ENCODE peak calls at places on chromosomes 2 and 18, in ten cellular contexts. One of them, this sample, is unnamed.

GRCh38 chr2:2879071-2879470 is 498.5 kb downstream of the EIPR1 start:
- DNase-seq in esophagus squamous epithelium: no peak
- DNase-seq in endodermal cell: no peak
- DNase-seq in cardiac fibroblast: no peak
- DNase-seq in colonic mucosa: no peak
- DNase-seq in ovary: no peak
- DNase-seq in astrocyte of the spinal cord: no peak
- DNase-seq in left ventricle myocardium inferior: no peak
- DNase-seq in pancreas: no peak
- DNase-seq in OCI-LY7: no peak
- DNase-seq in this sample: no peak

GRCh38 chr18:76610012-76610411 is 115.0 kb upstream of the ZNF516 start:
- DNase-seq in esophagus squamous epithelium: no peak
- DNase-seq in endodermal cell: no peak
- DNase-seq in cardiac fibroblast: no peak
- DNase-seq in colonic mucosa: no peak
- DNase-seq in ovary: no peak
- DNase-seq in astrocyte of the spinal cord: no peak
- DNase-seq in left ventricle myocardium inferior: no peak
- DNase-seq in pancreas: no peak
- DNase-seq in OCI-LY7: no peak
- DNase-seq in this sample: no peak

GRCh38 chr2:190359896-190360376 is 16.5 kb downstream of the INPP1 start:
- DNase-seq in esophagus squamous epithelium: no peak
- DNase-seq in endodermal cell: peak; percentile 53
- DNase-seq in cardiac fibroblast: peak; percentile 85
- DNase-seq in colonic mucosa: peak; percentile 46
- DNase-seq in ovary: peak; percentile 59
- DNase-seq in astrocyte of the spinal cord: peak; percentile 79
- DNase-seq in left ventricle myocardium inferior: peak; percentile 55
- DNase-seq in pancreas: no peak
- DNase-seq in OCI-LY7: no peak
- DNase-seq in this sample: no peak

GRCh38 chr2:54666741-54667639 is 56.5 kb upstream of the EML6 start:
- DNase-seq in esophagus squamous epithelium: no peak
- DNase-seq in endodermal cell: no peak
- DNase-seq in cardiac fibroblast: peak; percentile 75
- DNase-seq in colonic mucosa: no peak
- DNase-seq in ovary: peak; percentile 63
- DNase-seq in astrocyte of the spinal cord: no peak
- DNase-seq in left ventricle myocardium inferior: peak; percentile 56
- DNase-seq in pancreas: no peak
- DNase-seq in OCI-LY7: no peak
- DNase-seq in this sample: no peak

GRCh38 chr2:12442627-12442928 is 274.2 kb upstream of the TRIB2 start:
- DNase-seq in esophagus squamous epithelium: no peak
- DNase-seq in endodermal cell: no peak
- DNase-seq in cardiac fibroblast: no peak
- DNase-seq in colonic mucosa: no peak
- DNase-seq in ovary: no peak
- DNase-seq in astrocyte of the spinal cord: peak; percentile 76
- DNase-seq in left ventricle myocardium inferior: no peak
- DNase-seq in pancreas: no peak
- DNase-seq in OCI-LY7: no peak
- DNase-seq in this sample: no peak

GRCh38 chr2:45134726-45135125 is 125.5 kb upstream of the SIX2 start:
- DNase-seq in esophagus squamous epithelium: no peak
- DNase-seq in endodermal cell: no peak
- DNase-seq in cardiac fibroblast: peak; percentile 77
- DNase-seq in colonic mucosa: no peak
- DNase-seq in ovary: no peak
- DNase-seq in astrocyte of the spinal cord: no peak
- DNase-seq in left ventricle myocardium inferior: no peak
- DNase-seq in pancreas: no peak
- DNase-seq in OCI-LY7: peak; percentile 87
- DNase-seq in this sample: no peak

GRCh38 chr2:38743672-38744398 is 7.3 kb downstream of the SRSF7 start:
- DNase-seq in esophagus squamous epithelium: no peak
- DNase-seq in endodermal cell: no peak
- DNase-seq in cardiac fibroblast: no peak
- DNase-seq in colonic mucosa: no peak
- DNase-seq in ovary: no peak
- DNase-seq in astrocyte of the spinal cord: no peak
- DNase-seq in left ventricle myocardium inferior: no peak
- DNase-seq in pancreas: no peak
- DNase-seq in OCI-LY7: no peak
- DNase-seq in this sample: no peak

GRCh38 chr18:62935994-62936393 is 220.7 kb downstream of the PHLPP1 start:
- DNase-seq in esophagus squamous epithelium: no peak
- DNase-seq in endodermal cell: no peak
- DNase-seq in cardiac fibroblast: no peak
- DNase-seq in colonic mucosa: no peak
- DNase-seq in ovary: no peak
- DNase-seq in astrocyte of the spinal cord: no peak
- DNase-seq in left ventricle myocardium inferior: no peak
- DNase-seq in pancreas: no peak
- DNase-seq in OCI-LY7: no peak
- DNase-seq in this sample: no peak

GRCh38 chr18:74190086-74190485 is 41.8 kb downstream of the TIMM21 start:
- DNase-seq in esophagus squamous epithelium: no peak
- DNase-seq in endodermal cell: no peak
- DNase-seq in cardiac fibroblast: peak; percentile 17
- DNase-seq in colonic mucosa: no peak
- DNase-seq in ovary: no peak
- DNase-seq in astrocyte of the spinal cord: peak; percentile 11
- DNase-seq in left ventricle myocardium inferior: no peak
- DNase-seq in pancreas: no peak
- DNase-seq in OCI-LY7: no peak
- DNase-seq in this sample: no peak

GRCh38 chr2:196725882-196726281 is 73.6 kb downstream of the GTF3C3 start:
- DNase-seq in esophagus squamous epithelium: no peak
- DNase-seq in endodermal cell: no peak
- DNase-seq in cardiac fibroblast: no peak
- DNase-seq in colonic mucosa: no peak
- DNase-seq in ovary: no peak
- DNase-seq in astrocyte of the spinal cord: no peak
- DNase-seq in left ventricle myocardium inferior: no peak
- DNase-seq in pancreas: no peak
- DNase-seq in OCI-LY7: no peak
- DNase-seq in this sample: no peak

GRCh38 chr2:196719565-196719872 is 80.0 kb downstream of the GTF3C3 start:
- DNase-seq in esophagus squamous epithelium: no peak
- DNase-seq in endodermal cell: no peak
- DNase-seq in cardiac fibroblast: no peak
- DNase-seq in colonic mucosa: no peak
- DNase-seq in ovary: no peak
- DNase-seq in astrocyte of the spinal cord: no peak
- DNase-seq in left ventricle myocardium inferior: no peak
- DNase-seq in pancreas: no peak
- DNase-seq in OCI-LY7: no peak
- DNase-seq in this sample: no peak

GRCh38 chr2:196729418-196729817 is 70.1 kb downstream of the GTF3C3 start:
- DNase-seq in esophagus squamous epithelium: no peak
- DNase-seq in endodermal cell: no peak
- DNase-seq in cardiac fibroblast: no peak
- DNase-seq in colonic mucosa: no peak
- DNase-seq in ovary: no peak
- DNase-seq in astrocyte of the spinal cord: no peak
- DNase-seq in left ventricle myocardium inferior: no peak
- DNase-seq in pancreas: no peak
- DNase-seq in OCI-LY7: no peak
- DNase-seq in this sample: no peak

DNA sequence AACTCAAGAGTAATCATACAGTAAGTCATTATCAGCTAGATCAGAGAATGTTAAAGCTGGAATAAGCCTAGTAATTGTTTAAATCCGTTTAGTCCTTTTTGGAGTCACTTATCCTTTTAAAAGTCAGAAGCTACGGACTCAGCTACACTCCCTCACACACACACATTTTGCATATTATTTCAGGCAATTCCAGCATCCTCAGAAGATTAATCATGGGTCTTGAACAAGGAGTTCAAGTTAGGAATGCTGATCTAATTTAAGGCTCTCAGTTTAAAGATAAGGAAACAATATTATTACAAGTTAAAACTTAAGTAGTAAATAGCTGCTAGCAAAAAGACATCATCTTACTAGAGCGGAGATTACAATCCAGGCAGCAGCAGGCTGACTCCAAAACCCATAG is 74.3 kb downstream of the GTF3C3 start:
- DNase-seq in esophagus squamous epithelium: no peak
- DNase-seq in endodermal cell: no peak
- DNase-seq in cardiac fibroblast: no peak
- DNase-seq in colonic mucosa: no peak
- DNase-seq in ovary: no peak
- DNase-seq in astrocyte of the spinal cord: no peak
- DNase-seq in left ventricle myocardium inferior: no peak
- DNase-seq in pancreas: no peak
- DNase-seq in OCI-LY7: no peak
- DNase-seq in this sample: no peak
- H3K4me3 ChIP-seq in esophagus squamous epithelium: no peak overlapping the region
- H3K4me3 ChIP-seq in endodermal cell: no peak overlapping the region
- H3K4me3 ChIP-seq in cardiac fibroblast: no peak overlapping the region
- H3K4me3 ChIP-seq in colonic mucosa: no peak overlapping the region
- H3K4me3 ChIP-seq in ovary: no peak overlapping the region
- H3K4me3 ChIP-seq in astrocyte of the spinal cord: no peak overlapping the region
- H3K4me3 ChIP-seq in left ventricle myocardium inferior: no peak overlapping the region
- H3K4me3 ChIP-seq in pancreas: no peak overlapping the region
- H3K4me3 ChIP-seq in OCI-LY7: no peak overlapping the region
- H3K4me3 ChIP-seq in this sample: no peak overlapping the region

DNA sequence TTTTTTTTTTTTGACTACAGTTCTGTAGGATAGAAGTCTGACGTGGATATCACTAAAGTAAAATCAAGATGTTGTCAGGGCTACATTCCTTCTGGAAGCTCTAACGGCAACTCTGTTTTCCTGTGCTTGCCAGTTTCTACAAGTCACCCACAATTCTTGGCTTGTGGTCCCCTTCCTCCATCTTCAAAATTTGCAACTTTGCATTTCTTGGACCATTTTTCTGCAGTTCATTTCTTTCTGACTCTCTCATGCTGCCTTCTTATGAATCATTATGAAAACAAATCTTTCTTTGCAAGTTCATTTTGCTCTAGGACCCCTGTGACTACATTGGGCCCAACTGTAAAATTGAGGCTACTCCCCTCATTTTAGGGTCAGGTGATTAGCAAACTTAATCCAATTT is 367.9 kb downstream of the DSC3 start:
- DNase-seq in esophagus squamous epithelium: no peak
- DNase-seq in endodermal cell: no peak
- DNase-seq in cardiac fibroblast: no peak
- DNase-seq in colonic mucosa: no peak
- DNase-seq in ovary: no peak
- DNase-seq in astrocyte of the spinal cord: no peak
- DNase-seq in left ventricle myocardium inferior: no peak
- DNase-seq in pancreas: no peak
- DNase-seq in OCI-LY7: no peak
- DNase-seq in this sample: no peak
- TF ChIP-seq CTCF in esophagus squamous epithelium: no peak
- TF ChIP-seq CTCF in endodermal cell: no peak
- TF ChIP-seq CTCF in cardiac fibroblast: no peak
- TF ChIP-seq CTCF in colonic mucosa: no peak
- TF ChIP-seq CTCF in ovary: no peak
- TF ChIP-seq CTCF in astrocyte of the spinal cord: no peak
- TF ChIP-seq CTCF in left ventricle myocardium inferior: no peak
- TF ChIP-seq CTCF in pancreas: no peak
- TF ChIP-seq CTCF in OCI-LY7: no peak
- TF ChIP-seq CTCF in this sample: no peak

GRCh38 chr2:19774788-19775156 is 127.0 kb downstream of the TTC32 start:
- DNase-seq in esophagus squamous epithelium: no peak
- DNase-seq in endodermal cell: peak; percentile 73
- DNase-seq in cardiac fibroblast: no peak
- DNase-seq in colonic mucosa: no peak
- DNase-seq in ovary: no peak
- DNase-seq in astrocyte of the spinal cord: peak; percentile 72
- DNase-seq in left ventricle myocardium inferior: no peak
- DNase-seq in pancreas: no peak
- DNase-seq in OCI-LY7: no peak
- DNase-seq in this sample: no peak
- H3K4me3 ChIP-seq in esophagus squamous epithelium: no peak overlapping the region
- H3K4me3 ChIP-seq in endodermal cell: no peak overlapping the region
- H3K4me3 ChIP-seq in cardiac fibroblast: no peak overlapping the region
- H3K4me3 ChIP-seq in colonic mucosa: no peak overlapping the region
- H3K4me3 ChIP-seq in ovary: no peak overlapping the region
- H3K4me3 ChIP-seq in astrocyte of the spinal cord: no peak overlapping the region
- H3K4me3 ChIP-seq in left ventricle myocardium inferior: no peak overlapping the region
- H3K4me3 ChIP-seq in pancreas: no peak overlapping the region
- H3K4me3 ChIP-seq in OCI-LY7: no peak overlapping the region
- H3K4me3 ChIP-seq in this sample: no peak overlapping the region

DNA sequence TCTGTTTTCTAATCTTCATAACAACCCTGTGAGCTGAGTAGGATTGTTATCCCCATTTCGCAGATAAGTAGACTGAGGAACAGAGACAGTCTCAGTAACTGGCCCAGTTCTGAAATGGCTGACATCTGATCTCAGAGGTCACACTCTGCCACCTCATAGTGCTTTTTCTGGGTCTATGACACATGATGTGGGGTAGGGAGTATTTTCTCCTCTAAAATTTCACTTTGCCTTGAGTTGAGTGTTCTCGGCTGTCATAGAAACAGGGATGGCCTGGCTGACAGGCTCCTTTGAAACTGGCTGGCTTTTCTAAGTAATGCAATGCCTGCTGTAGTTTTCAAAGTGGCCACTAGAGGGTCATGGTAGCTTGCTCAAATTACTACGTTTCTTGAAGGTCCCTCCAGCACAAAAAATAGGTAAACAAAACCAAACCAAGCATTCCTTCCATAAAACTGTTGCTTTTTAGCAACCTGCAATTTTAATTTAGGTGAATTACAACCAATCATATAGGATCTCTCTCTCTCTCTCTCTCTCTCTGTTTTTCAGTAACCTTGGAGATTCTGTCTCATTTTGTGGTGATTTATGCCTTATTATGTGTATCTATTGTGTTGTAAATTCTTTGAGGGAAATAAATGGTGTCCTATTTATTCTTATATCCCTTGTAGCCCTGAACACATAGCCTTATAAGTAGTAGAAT is 84.2 kb upstream of the TTN start:
- DNase-seq in esophagus squamous epithelium: no peak
- DNase-seq in endodermal cell: peak; percentile 92
- DNase-seq in cardiac fibroblast: peak; percentile 83
- DNase-seq in colonic mucosa: peak; percentile 67
- DNase-seq in ovary: peak; percentile 42
- DNase-seq in astrocyte of the spinal cord: peak; percentile 76
- DNase-seq in left ventricle myocardium inferior: no peak
- DNase-seq in pancreas: no peak
- DNase-seq in OCI-LY7: peak; percentile 68
- DNase-seq in this sample: no peak
- TF ChIP-seq CTCF in esophagus squamous epithelium: peak; percentile 83
- TF ChIP-seq CTCF in endodermal cell: peak; percentile 94
- TF ChIP-seq CTCF in cardiac fibroblast: peak; percentile 95
- TF ChIP-seq CTCF in colonic mucosa: peak; percentile 95
- TF ChIP-seq CTCF in ovary: peak; percentile 66
- TF ChIP-seq CTCF in astrocyte of the spinal cord: peak; percentile 99
- TF ChIP-seq CTCF in left ventricle myocardium inferior: peak; percentile 97
- TF ChIP-seq CTCF in pancreas: peak; percentile 93
- TF ChIP-seq CTCF in OCI-LY7: peak; percentile 96
- TF ChIP-seq CTCF in this sample: peak; percentile 87

This sample was measured in esophagus muscularis mucosa.